ENCODE peak calls at places on chromosomes 6 and 20, in nine cellular contexts. X is left ventricle myocardium superior; I is brain microvascular endothelial cell; T is activated CD8-positive, alpha-beta memory T cell treated with anti-CD3 and anti-CD28 coated beads for 1 hour; O is amniotic stem cell; Y is DMS79; F is cerebellum; B is astrocyte of the spinal cord; U is mucosa of gallbladder. M is an unnamed sample.

GRCh38 chr20:58538752-58539151 is 23.6 kb upstream of the APCDD1L start:
- DNase-seq in B (peak; percentile 39), Y (no peak), F (no peak), X (no peak), T (no peak), U (no peak), O (no peak), I (peak; percentile 29), M (no peak)

GRCh38 chr6:54238407-54238806 is 69.8 kb upstream of the TINAG start:
- DNase-seq in B (peak; percentile 34), F (no peak), X (no peak), O (peak; percentile 4), I (no peak), U (no peak), T (no peak), Y (no peak), M (no peak)

GRCh38 chr6:110170081-110170480 is 9.4 kb downstream of the WASF1 start:
- DNase-seq in U (no peak), X (no peak), Y (no peak), B (no peak), I (no peak), F (no peak), T (no peak), O (no peak), M (no peak)

GRCh38 chr6:75526502-75527127 is 33.0 kb upstream of the FILIP1 start:
- DNase-seq in O (peak; percentile 35), I (peak; percentile 83), U (peak; percentile 72), B (peak; percentile 73), Y (no peak), X (no peak), T (peak; percentile 6), F (peak; percentile 44), M (peak; percentile 69)

GRCh38 chr20:3635346-3635745 is 27.9 kb downstream of the GFRA4 start:
- DNase-seq in T (no peak), B (no peak), U (no peak), F (no peak), Y (no peak), I (no peak), X (no peak), O (no peak), M (no peak)

GRCh38 chr20:23998392-23998791 is 9.8 kb upstream of the GGTLC1 start:
- DNase-seq in F (no peak), Y (no peak), T (no peak), O (no peak), I (no peak), X (no peak), U (no peak), B (no peak), M (no peak)

GRCh38 chr6:130796313-130796905 is 30.8 kb upstream of the SMLR1 start:
- DNase-seq in X (no peak), I (peak; percentile 85), Y (no peak), T (no peak), U (no peak), F (no peak), O (no peak), B (peak; percentile 80), M (no peak)

GRCh38 chr6:19812512-19813119 is 24.6 kb upstream of the ID4 start:
- DNase-seq in Y (no peak), U (no peak), F (peak; percentile 7), X (no peak), T (no peak), I (peak; percentile 10), B (peak; percentile 59), O (no peak), M (no peak)

GRCh38 chr20:16283307-16283706 is 289.9 kb downstream of the KIF16B start:
- DNase-seq in B (no peak), F (no peak), I (no peak), T (no peak), Y (no peak), X (no peak), O (no peak), U (no peak), M (no peak)

GRCh38 chr20:58340853-58341252 is 31.3 kb downstream of the RAB22A start:
- DNase-seq in O (no peak), U (no peak), Y (no peak), I (peak; percentile 23), B (no peak), X (no peak), T (no peak), F (no peak), M (no peak)

GRCh38 chr6:118594877-118595276 is 46.8 kb downstream of the PLN start:
- DNase-seq in T (no peak), F (no peak), Y (no peak), X (no peak), U (no peak), O (no peak), I (no peak), B (no peak), M (no peak)

GRCh38 chr6:44733868-44734267 is 346.4 kb downstream of the CDC5L start:
- DNase-seq in X (peak; percentile 39), B (no peak), U (peak; percentile 67), F (no peak), T (no peak), Y (peak; percentile 49), I (no peak), O (no peak), M (no peak)

GRCh38 chr20:18566892-18567738 is at the start of gene SMIM26:
- DNase-seq in U (peak; percentile 94), X (peak; percentile 96), O (peak; percentile 86), I (peak; percentile 85), T (peak; percentile 91), Y (peak; percentile 82), F (peak; percentile 94), B (peak; percentile 90), M (peak; percentile 94)

GRCh38 chr6:25732468-25733198 is 21.9 kb upstream of the SLC17A4 start:
- DNase-seq in Y (no peak), O (no peak), X (no peak), T (no peak), I (no peak), F (no peak), B (no peak), U (no peak), M (no peak)

GRCh38 chr6:35206346-35206745 is 7.4 kb upstream of the SCUBE3 start:
- DNase-seq in O (no peak), B (no peak), Y (no peak), X (no peak), I (no peak), F (no peak), T (no peak), U (no peak), M (no peak)

GRCh38 chr6:996271-996852 is 303.4 kb upstream of the EXOC2 start:
- DNase-seq in B (no peak), X (no peak), F (peak; percentile 80), O (no peak), U (peak; percentile 45), I (no peak), Y (no peak), T (no peak), M (peak; percentile 26)

GRCh38 chr6:92810913-92811312 is 608.4 kb downstream of the EPHA7 start:
- DNase-seq in T (no peak), U (peak; percentile 28), I (peak; percentile 10), Y (no peak), B (peak; percentile 52), O (no peak), F (peak; percentile 10), X (no peak), M (no peak)

GRCh38 chr6:32814145-32814544 is 2.7 kb downstream of the HLA-DOB start:
- DNase-seq in O (no peak), F (no peak), B (no peak), T (no peak), I (no peak), Y (no peak), U (no peak), X (no peak), M (no peak)

GRCh38 chr6:97456070-97456469 is 173.1 kb upstream of the MMS22L start:
- DNase-seq in Y (no peak), O (no peak), X (no peak), T (no peak), B (no peak), F (no peak), U (no peak), I (no peak), M (no peak)

GRCh38 chr20:53652859-53653520 is 59.4 kb upstream of the ZNF217 start:
- DNase-seq in U (no peak), B (no peak), Y (no peak), X (no peak), O (no peak), T (no peak), I (no peak), F (no peak), M (no peak)

GRCh38 chr6:28137458-28138020 is 4.1 kb upstream of the ZKSCAN8 start:
- DNase-seq in I (no peak), U (no peak), F (no peak), O (no peak), Y (peak; percentile 4), B (no peak), X (no peak), T (no peak), M (no peak)

GRCh38 chr20:45833030-45833882 is at the start of gene SNX21:
- DNase-seq in F (peak; percentile 79), I (peak; percentile 81), Y (no peak), X (peak; percentile 92), U (peak; percentile 80), O (peak; percentile 60), T (no peak), B (peak; percentile 92), M (peak; percentile 77)

GRCh38 chr20:48667889-48668413 is 159.8 kb downstream of the PREX1 start:
- DNase-seq in X (no peak), I (no peak), F (no peak), O (no peak), T (no peak), U (no peak), B (no peak), Y (no peak), M (no peak)

GRCh38 chr6:41257369-41258195 is 28.9 kb downstream of the TREM1 start:
- DNase-seq in Y (peak; percentile 56), O (no peak), T (no peak), I (peak; percentile 62), F (no peak), X (no peak), B (peak; percentile 61), U (no peak), M (peak; percentile 61)

GRCh38 chr20:16385462-16385861 is 187.8 kb downstream of the KIF16B start:
- DNase-seq in I (no peak), X (no peak), T (no peak), O (no peak), B (no peak), U (no peak), F (no peak), Y (no peak), M (no peak)